ENCODE peak calls at places on chromosome 19, in five cellular contexts. E is CD8-positive, alpha-beta T cell; J is G401; X is lower lobe of right lung; I is T-helper 1 cell. O is an unnamed sample.

GRCh38 chr19:13055213-13056051 is 47.2 kb downstream of the LYL1 start:
- DNase-seq in X (peak), E (no peak), J (no peak), I (no peak), O (no peak)

GRCh38 chr19:31249217-31249616 is 100.0 kb downstream of the TSHZ3 start:
- DNase-seq in E (no peak), I (no peak), J (no peak), X (no peak), O (no peak)

GRCh38 chr19:11092181-11092538 is 2.9 kb downstream of the LDLR start:
- DNase-seq in E (peak), I (peak), X (no peak), J (peak), O (no peak)

GRCh38 chr19:49378501-49378900 is 9.5 kb upstream of the KASH5 start:
- DNase-seq in E (no peak), X (no peak), I (no peak), J (no peak), O (no peak)

GRCh38 chr19:58553799-58554493 is 959 bp downstream of the CHMP2A start:
- DNase-seq in I (no peak), X (no peak), J (no peak), E (no peak), O (no peak)

GRCh38 chr19:28046932-28047331 is 1166.0 kb downstream of the UQCRFS1 start:
- DNase-seq in X (no peak), J (no peak), E (no peak), I (no peak), O (no peak)

GRCh38 chr19:45508931-45509691 is 1.8 kb downstream of the VASP start:
- DNase-seq in E (no peak), I (no peak), J (peak), X (peak), O (no peak)

GRCh38 chr19:30898353-30899103 is 450.7 kb downstream of the TSHZ3 start:
- DNase-seq in J (no peak), E (no peak), I (no peak), X (no peak), O (no peak)

GRCh38 chr19:14871619-14872230 is 14.2 kb downstream of the OR7A17 start:
- DNase-seq in J (peak), E (no peak), X (no peak), I (no peak), O (no peak)

GRCh38 chr19:15733895-15734294 is 3.9 kb upstream of the OR10H3 start:
- DNase-seq in E (no peak), X (no peak), I (no peak), J (no peak), O (no peak)

GRCh38 chr19:2475018-2475701 is 767 bp upstream of the GADD45B start:
- DNase-seq in J (peak), X (peak), E (peak), I (no peak), O (no peak)

GRCh38 chr19:42149447-42150202 is 17.4 kb upstream of the POU2F2 start:
- DNase-seq in J (no peak), E (no peak), X (no peak), I (no peak), O (no peak)

GRCh38 chr19:3055741-3056453 is 6.4 kb downstream of the TLE5 start:
- DNase-seq in E (no peak), J (peak), X (peak), I (no peak), O (no peak)